ENCODE peak calls at places on chromosomes 4 and X, in ten cellular contexts. W is RPMI8226; K is Kasumi-1; S is sciatic nerve; Y is activated T-cell treated with anti-CD3 and anti-CD28 coated beads, Interleukin-2, amount 50 U/mL, for 72 hours; J is hepatic stellate cell; I is islet precursor cell; C is H9; H is cardiac muscle cell; R is stimulated activated CD8-positive, alpha-beta memory T cell treated with anti-CD3 and anti-CD28 coated beads, Interleukin-2, amount 100 ng/mL, for 1 hour. X is an unnamed sample.

GRCh38 chr4:7196283-7196651 is 3.9 kb downstream of the SORCS2 start:
- DNase-seq in H (no peak), J (no peak), S (no peak), K (no peak), W (no peak), R (no peak), C (peak), Y (no peak), I (peak), X (peak)

GRCh38 chr4:3387154-3387942 is 54.4 kb upstream of the HGFAC start:
- DNase-seq in K (peak), S (no peak), H (no peak), C (no peak), I (no peak), J (no peak), W (peak), Y (no peak), R (no peak), X (no peak)

GRCh38 chrX:8971116-8971515 is 62.8 kb downstream of the FAM9B start:
- DNase-seq in S (no peak), R (no peak), W (peak), C (no peak), K (peak), J (no peak), Y (no peak), I (no peak), H (peak), X (no peak)

GRCh38 chrX:17706676-17707075 is 30.6 kb upstream of the SCML1 start:
- DNase-seq in S (no peak), C (no peak), J (peak), H (no peak), R (no peak), K (no peak), W (no peak), Y (no peak), I (peak), X (no peak)

GRCh38 chrX:139967300-139967699 is 2.0 kb upstream of the CXorf66 start:
- DNase-seq in I (no peak), R (no peak), C (no peak), J (no peak), H (no peak), K (no peak), W (peak), S (no peak), Y (no peak), X (no peak)

GRCh38 chr4:132114885-132115284 is 1034.2 kb upstream of the PCDH10 start:
- DNase-seq in W (no peak), H (no peak), I (no peak), S (no peak), Y (no peak), R (no peak), K (no peak), C (no peak), J (no peak), X (no peak)

GRCh38 chr4:8192748-8193738 is 6.0 kb upstream of the SH3TC1 start:
- DNase-seq in R (no peak), W (peak), S (no peak), I (no peak), H (no peak), Y (peak), K (peak), J (no peak), C (no peak), X (peak)

GRCh38 chrX:38285649-38286048 is 41.7 kb downstream of the RPGR start:
- DNase-seq in H (no peak), J (no peak), W (no peak), Y (no peak), S (no peak), I (no peak), K (no peak), C (no peak), R (no peak), X (no peak)

GRCh38 chr4:23934915-23935314 is 45.1 kb upstream of the PPARGC1A start:
- DNase-seq in R (no peak), H (no peak), K (peak), J (peak), S (peak), W (no peak), C (no peak), Y (no peak), I (peak), X (peak)